ENCODE peak calls at places on chromosome 16, in eight cellular contexts. E is endothelial cell, C is suprapubic skin, N is thyroid gland, O is esophagus squamous epithelium, D is HFFc6, G is mammary epithelial cell, H is upper lobe of right lung. J is an unnamed sample.

GRCh38 chr16:49003022-49003421 is 278.6 kb downstream of the CBLN1 start:
- DNase-seq in G (no peak), O (no peak), D (no peak), N (no peak), C (no peak), H (no peak), E (no peak), J (no peak)

GRCh38 chr16:50944431-50944830 is 202.5 kb downstream of the CYLD start:
- DNase-seq in D (no peak), N (no peak), H (no peak), O (no peak), C (no peak), E (no peak), G (no peak), J (no peak)

GRCh38 chr16:88012360-88012759 is 61.1 kb downstream of the BANP start:
- DNase-seq in G (no peak), H (no peak), O (no peak), N (no peak), D (no peak), E (no peak), C (no peak), J (no peak)

GRCh38 chr16:27123795-27124194 is 57.1 kb downstream of the C16orf82 start:
- DNase-seq in G (no peak), N (no peak), D (no peak), C (no peak), E (no peak), H (no peak), O (no peak), J (no peak)

GRCh38 chr16:38941-39892 is 14.2 kb downstream of the POLR3K start:
- DNase-seq in D (no peak), O (no peak), C (no peak), N (no peak), G (peak; percentile 48), H (no peak), E (no peak), J (no peak)

GRCh38 chr16:72442381-72443158 is 270.6 kb upstream of the PMFBP1 start:
- DNase-seq in C (no peak), E (no peak), D (no peak), G (no peak), O (no peak), N (no peak), H (no peak), J (no peak)

GRCh38 chr16:64096671-64097070 is 1025.2 kb downstream of the CDH11 start:
- DNase-seq in H (no peak), O (no peak), D (no peak), G (no peak), E (no peak), C (no peak), N (no peak), J (no peak)

GRCh38 chr16:78005881-78006280 is 16.5 kb upstream of the CLEC3A start:
- DNase-seq in O (no peak), N (no peak), E (peak; percentile 22), D (no peak), C (no peak), G (no peak), H (no peak), J (no peak)

GRCh38 chr16:72455743-72456659 is 284.0 kb upstream of the PMFBP1 start:
- DNase-seq in E (no peak), N (no peak), H (no peak), D (no peak), O (no peak), G (peak; percentile 67), C (no peak), J (no peak)

GRCh38 chr16:87959391-87959968 is 8.2 kb downstream of the BANP start:
- DNase-seq in N (no peak), G (no peak), E (no peak), C (no peak), D (no peak), O (no peak), H (peak; percentile 65), J (no peak)

DNA sequence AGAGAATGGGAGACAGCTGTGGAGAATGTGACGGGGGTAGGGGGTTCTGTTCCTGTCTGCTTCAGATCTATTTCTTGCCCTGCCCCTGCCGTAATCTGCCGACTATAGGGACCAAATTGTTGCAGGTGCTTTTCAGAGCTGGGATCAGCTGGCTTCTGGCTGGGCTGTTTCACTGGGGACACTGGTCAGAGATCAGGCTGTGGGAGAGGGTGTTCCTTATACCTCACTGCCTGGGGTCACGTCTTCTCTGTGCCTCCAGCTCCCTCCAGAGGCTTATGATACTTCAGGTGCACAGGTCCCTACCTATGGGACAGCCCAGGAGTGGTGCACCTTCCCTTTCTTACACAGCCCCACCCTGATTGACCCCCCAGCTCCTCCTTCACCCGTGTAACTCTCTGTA is 514.9 kb upstream of the GOT2 start:
- DNase-seq in D (no peak), H (no peak), G (no peak), N (no peak), E (peak; percentile 5), C (no peak), O (no peak), J (no peak)
- TF ChIP-seq CTCF in D (no peak), H (no peak), G (no peak), N (no peak), E (no peak), C (no peak), O (no peak), J (no peak)

DNA sequence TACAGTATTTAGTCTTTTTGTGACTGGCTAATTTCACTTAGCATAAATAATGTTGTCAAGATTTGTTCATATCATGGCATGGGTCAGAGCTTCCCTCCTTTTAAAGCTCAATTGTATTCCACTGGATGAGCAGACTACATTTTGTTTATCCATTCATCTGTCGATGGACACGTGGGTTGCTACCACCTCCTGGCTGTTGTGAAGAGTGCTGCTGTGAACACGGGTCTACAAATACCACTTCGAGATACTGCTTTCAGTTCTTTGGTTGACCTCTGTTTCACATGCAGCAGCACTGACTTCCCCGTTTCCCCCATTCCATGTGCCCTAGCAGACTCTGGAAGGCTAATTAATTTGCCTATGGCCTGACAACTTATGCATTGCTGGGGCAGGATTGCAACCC is 285.4 kb downstream of the SHISA9 start:
- DNase-seq in D (no peak), N (no peak), E (no peak), C (no peak), H (no peak), G (peak; percentile 25), O (no peak), J (no peak)
- TF ChIP-seq CTCF in D (no peak), N (no peak), E (no peak), C (no peak), H (no peak), G (no peak), O (no peak), J (no peak)

DNA sequence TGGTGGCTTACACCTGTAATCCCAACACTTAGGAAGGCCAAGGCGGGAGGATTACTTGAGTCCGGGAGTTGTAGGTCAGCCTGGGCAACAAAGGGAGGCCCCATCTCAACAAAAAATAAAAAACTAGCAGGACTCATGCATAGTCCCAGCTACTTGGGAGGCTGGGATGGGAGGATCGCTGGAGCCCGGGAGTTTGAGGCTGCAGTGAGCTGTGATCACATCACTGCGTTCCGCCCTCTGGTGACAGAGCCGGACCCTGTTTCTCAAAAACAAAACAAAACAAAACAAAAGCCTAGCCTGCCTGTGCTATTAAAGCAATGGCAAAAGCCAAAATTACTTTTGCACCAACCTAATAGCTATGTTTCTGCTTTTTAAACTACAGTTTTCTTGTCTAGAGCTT is 1.5 kb downstream of the FCSK start:
- DNase-seq in O (no peak), C (no peak), E (no peak), N (no peak), G (no peak), D (no peak), H (no peak), J (no peak)
- TF ChIP-seq CTCF in O (no peak), C (no peak), E (no peak), N (no peak), G (no peak), D (peak; percentile 9), H (no peak), J (no peak)

GRCh38 chr16:80280557-80280956 is 260.2 kb upstream of the DYNLRB2 start:
- DNase-seq in H (no peak), C (no peak), D (no peak), N (no peak), O (no peak), E (no peak), G (no peak), J (no peak)

GRCh38 chr16:80273635-80274538 is 266.9 kb upstream of the DYNLRB2 start:
- DNase-seq in H (no peak), G (peak; percentile 79), C (no peak), N (no peak), O (no peak), E (no peak), D (no peak), J (no peak)

GRCh38 chr16:80274576-80275191 is 266.1 kb upstream of the DYNLRB2 start:
- DNase-seq in G (peak; percentile 67), O (no peak), D (peak; percentile 11), N (no peak), H (no peak), E (no peak), C (no peak), J (no peak)

GRCh38 chr16:80277182-80277581 is 263.6 kb upstream of the DYNLRB2 start:
- DNase-seq in O (no peak), H (no peak), N (no peak), E (no peak), C (no peak), G (no peak), D (no peak), J (no peak)
- TF ChIP-seq CTCF in O (no peak), H (no peak), N (no peak), E (no peak), C (no peak), G (no peak), D (no peak), J (no peak)